ENCODE peak calls at places on chromosomes 13 and 19, in ten cellular contexts. E is fibroblast of the aortic adventitia; W is AG08395; L is amniotic stem cell; Q is C1 segment of cervical spinal cord; H is stimulated activated CD8-positive, alpha-beta memory T cell treated with anti-CD3 and anti-CD28 coated beads, Interleukin-7, amount 100 ng/mL, for 1 hour; X is uterus; Z is stromal cell of bone marrow; F is NCI-H1436; O is kidney glomerular epithelial cell. D is an unnamed sample.

GRCh38 chr19:34733266-34733825 is 697 bp upstream of the ZNF181 start:
- DNase-seq in F (no peak), O (no peak), Z (no peak), W (no peak), E (no peak), L (no peak), X (no peak), Q (no peak), H (peak), D (no peak)

GRCh38 chr19:46373573-46374359 is 26.9 kb downstream of the PPP5C start:
- DNase-seq in W (peak), Q (peak), Z (peak), L (peak), H (no peak), E (peak), O (peak), X (peak), F (peak), D (peak)

GRCh38 chr13:78317030-78317429 is 286.3 kb downstream of the POU4F1 start:
- DNase-seq in W (no peak), E (peak), Z (peak), Q (no peak), H (no peak), F (no peak), X (no peak), L (no peak), O (no peak), D (no peak)

GRCh38 chr19:14871619-14872230 is 14.2 kb downstream of the OR7A17 start:
- DNase-seq in O (no peak), Q (no peak), F (no peak), L (no peak), E (peak), Z (no peak), H (no peak), X (no peak), W (peak), D (peak)

GRCh38 chr13:51942189-51942588 is 69.1 kb downstream of the ATP7B start:
- DNase-seq in X (no peak), Z (no peak), F (no peak), Q (no peak), W (no peak), H (no peak), O (no peak), E (no peak), L (no peak), D (no peak)

GRCh38 chr13:45162194-45162593 is 38.7 kb downstream of the KCTD4 start:
- DNase-seq in H (no peak), E (peak), Z (no peak), F (no peak), X (no peak), O (no peak), W (peak), L (no peak), Q (no peak), D (peak)

GRCh38 chr13:46641274-46642081 is 88.5 kb downstream of the LRCH1 start:
- DNase-seq in W (peak), E (peak), Z (no peak), Q (no peak), L (no peak), H (no peak), F (no peak), X (no peak), O (peak), D (peak)

GRCh38 chr13:99303863-99304521 is 3.2 kb downstream of the GPR183 start:
- DNase-seq in Z (no peak), H (no peak), X (no peak), O (no peak), E (no peak), L (no peak), Q (no peak), W (no peak), F (no peak), D (no peak)

GRCh38 chr13:45238945-45239795 is 38.3 kb upstream of the KCTD4 start:
- DNase-seq in W (peak), Z (peak), E (peak), O (no peak), X (no peak), F (no peak), H (no peak), Q (no peak), L (no peak), D (peak)

GRCh38 chr13:34044041-34044440 is 226.1 kb downstream of the RFC3 start:
- DNase-seq in X (no peak), Q (peak), L (no peak), Z (no peak), O (no peak), W (no peak), F (no peak), H (no peak), E (peak), D (peak)

GRCh38 chr13:113449693-113450347 is 3.5 kb downstream of the ADPRHL1 start:
- DNase-seq in L (no peak), X (no peak), Q (no peak), O (no peak), W (no peak), Z (no peak), E (no peak), F (no peak), H (no peak), D (no peak)

GRCh38 chr19:35427187-35427586 is 20.9 kb upstream of the FFAR2 start:
- DNase-seq in X (no peak), E (no peak), Q (no peak), W (no peak), Z (no peak), L (no peak), F (no peak), O (no peak), H (no peak), D (no peak)

GRCh38 chr19:11377756-11378155 is 3.3 kb downstream of the SWSAP1 start:
- DNase-seq in O (no peak), E (no peak), X (no peak), L (no peak), H (no peak), Z (no peak), W (no peak), F (no peak), Q (no peak), D (no peak)

GRCh38 chr13:33806470-33807248 is 11.3 kb upstream of the RFC3 start:
- DNase-seq in F (no peak), E (no peak), H (no peak), X (no peak), O (no peak), W (no peak), Q (no peak), Z (no peak), L (no peak), D (no peak)

GRCh38 chr19:47723573-47723923 is 10.3 kb downstream of the EHD2 start:
- DNase-seq in W (no peak), X (peak), F (peak), O (no peak), Q (no peak), Z (peak), H (no peak), L (peak), E (peak), D (peak)

GRCh38 chr19:6229951-6230712 is 49.6 kb downstream of the MLLT1 start:
- DNase-seq in Z (no peak), O (no peak), H (no peak), E (no peak), X (no peak), W (no peak), Q (no peak), L (no peak), F (no peak), D (no peak)

GRCh38 chr13:23979361-23980159 is 82.3 kb upstream of the C1QTNF9B start:
- DNase-seq in F (no peak), H (no peak), E (peak), Q (peak), X (peak), W (peak), L (peak), O (peak), Z (peak), D (peak)

GRCh38 chr19:12801466-12802266 is at the start of the genes PRDX2 and THSD8:
- DNase-seq in F (peak), E (peak), O (peak), Q (peak), Z (no peak), W (peak), H (no peak), X (peak), L (peak), D (peak)

GRCh38 chr19:29040951-29041350 is 172.0 kb downstream of the UQCRFS1 start:
- DNase-seq in W (no peak), H (no peak), O (peak), Z (no peak), X (no peak), F (no peak), Q (no peak), E (no peak), L (no peak), D (no peak)

GRCh38 chr13:27860743-27861142 is 59.1 kb upstream of the PDX1 start:
- DNase-seq in Z (no peak), E (no peak), L (no peak), W (no peak), F (no peak), O (no peak), X (no peak), Q (no peak), H (no peak), D (no peak)

GRCh38 chr19:49570138-49570856 is 10.1 kb downstream of the NOSIP start:
- DNase-seq in E (peak), X (peak), L (no peak), Q (no peak), Z (peak), F (peak), W (peak), H (no peak), O (peak), D (peak)

GRCh38 chr19:19217110-19217509 is 5.4 kb downstream of the NCAN start:
- DNase-seq in H (no peak), E (peak), F (no peak), Z (no peak), L (no peak), Q (no peak), O (peak), W (no peak), X (no peak), D (peak)

GRCh38 chr13:30877335-30877734 is 28.7 kb upstream of the MEDAG start:
- DNase-seq in O (no peak), F (no peak), Q (no peak), Z (peak), X (no peak), L (no peak), H (no peak), W (peak), E (peak), D (peak)

GRCh38 chr13:49869514-49869913 is 66.6 kb downstream of the SPRYD7 start:
- DNase-seq in X (no peak), O (no peak), H (no peak), F (no peak), Q (no peak), Z (no peak), L (no peak), W (peak), E (peak), D (peak)